ENCODE peak calls at places on chromosomes 13 and 19, in seven cellular contexts. C is activated naive CD4-positive, alpha-beta T cell treated with anti-CD3 and anti-CD28 coated beads, Interleukin-2, amount 10 ng/mL, durations not matched to agents 7 days and 5 days; F is lung; I is uterus; W is effector memory CD8-positive, alpha-beta T cell; O is AG09309; S is endothelial cell. E is an unnamed sample.

GRCh38 chr19:47309608-47310007 is at the start of gene C5AR1:
- DNase-seq in C (no peak), F (peak; percentile 45), I (no peak), W (no peak), O (no peak), S (no peak), E (no peak)

GRCh38 chr19:8335343-8336071 is 7.6 kb downstream of the KANK3 start:
- DNase-seq in C (peak; percentile 56), F (no peak), I (no peak), W (no peak), O (no peak), S (no peak), E (no peak)

GRCh38 chr19:51546650-51547396 is 15.4 kb upstream of the SIGLEC6 start:
- DNase-seq in C (no peak), F (no peak), I (no peak), W (no peak), O (peak; percentile 10), S (peak; percentile 54), E (no peak)

GRCh38 chr13:51942189-51942588 is 69.1 kb downstream of the ATP7B start:
- DNase-seq in C (peak; percentile 71), F (no peak), I (no peak), W (no peak), O (no peak), S (no peak), E (no peak)

GRCh38 chr19:48674921-48675824 is 2.4 kb upstream of the NTN5 start:
- DNase-seq in C (peak; percentile 86), F (peak; percentile 79), I (peak; percentile 83), W (peak; percentile 75), O (no peak), S (peak; percentile 80), E (peak; percentile 90)

GRCh38 chr13:39037410-39037879 is 444 bp downstream of the PROSER1 start:
- DNase-seq in C (no peak), F (peak; percentile 54), I (no peak), W (no peak), O (no peak), S (no peak), E (no peak)

GRCh38 chr13:114112231-114112825 is 20.1 kb downstream of the RASA3 start:
- DNase-seq in C (no peak), F (no peak), I (peak; percentile 10), W (no peak), O (no peak), S (no peak), E (no peak)

GRCh38 chr19:45613926-45614725 is 12.1 kb upstream of the GPR4 start:
- DNase-seq in C (peak; percentile 33), F (no peak), I (no peak), W (no peak), O (peak; percentile 85), S (no peak), E (no peak)

GRCh38 chr13:112213467-112214245 is 146.7 kb downstream of the SOX1 start:
- DNase-seq in C (no peak), F (peak; percentile 43), I (no peak), W (no peak), O (no peak), S (no peak), E (no peak)

GRCh38 chr13:90375851-90376250 is 971.6 kb upstream of the MIR17HG start:
- DNase-seq in C (no peak), F (no peak), I (no peak), W (no peak), O (no peak), S (no peak), E (no peak)

GRCh38 chr19:4362038-4362828 is 18.9 kb downstream of the MPND start:
- DNase-seq in C (no peak), F (no peak), I (no peak), W (no peak), O (no peak), S (no peak), E (no peak)

GRCh38 chr19:39119830-39120229 is 5.8 kb upstream of the PAK4 start:
- DNase-seq in C (no peak), F (no peak), I (no peak), W (no peak), O (no peak), S (no peak), E (no peak)

GRCh38 chr13:38908574-38908973 is 82.1 kb downstream of the STOML3 start:
- DNase-seq in C (no peak), F (no peak), I (no peak), W (no peak), O (no peak), S (no peak), E (no peak)

GRCh38 chr13:44537238-44537637 is 38.9 kb downstream of the TSC22D1 start:
- DNase-seq in C (no peak), F (no peak), I (no peak), W (no peak), O (no peak), S (no peak), E (no peak)

GRCh38 chr13:27104606-27105005 is 67.0 kb downstream of the USP12 start:
- DNase-seq in C (no peak), F (no peak), I (no peak), W (no peak), O (no peak), S (no peak), E (no peak)

GRCh38 chr19:46082728-46083050 is 41.8 kb downstream of the IGFL3 start:
- DNase-seq in C (no peak), F (no peak), I (no peak), W (no peak), O (no peak), S (no peak), E (no peak)

GRCh38 chr13:67299072-67299635 is 69.0 kb upstream of the PCDH9 start:
- DNase-seq in C (no peak), F (no peak), I (no peak), W (no peak), O (peak; percentile 18), S (no peak), E (no peak)

GRCh38 chr19:50943074-50943828 is 9.6 kb downstream of the KLK5 start:
- DNase-seq in C (no peak), F (no peak), I (no peak), W (no peak), O (no peak), S (no peak), E (no peak)

GRCh38 chr13:68696907-68697306 is 1410.7 kb upstream of the ATXN8OS start:
- DNase-seq in C (no peak), F (no peak), I (no peak), W (no peak), O (no peak), S (no peak), E (no peak)

GRCh38 chr13:87089391-87089790 is 581.8 kb upstream of the SLITRK5 start:
- DNase-seq in C (no peak), F (no peak), I (no peak), W (no peak), O (peak; percentile 0), S (no peak), E (no peak)

GRCh38 chr13:44746690-44747089 is 170.6 kb upstream of the TSC22D1 start:
- DNase-seq in C (no peak), F (no peak), I (no peak), W (no peak), O (no peak), S (no peak), E (no peak)

GRCh38 chr13:81395368-81395767 is 1054.4 kb upstream of the SPRY2 start:
- DNase-seq in C (no peak), F (no peak), I (no peak), W (no peak), O (no peak), S (no peak), E (peak; percentile 88)

GRCh38 chr13:74039667-74040066 is 94.5 kb downstream of the KLF12 start:
- DNase-seq in C (no peak), F (no peak), I (no peak), W (no peak), O (no peak), S (no peak), E (no peak)

GRCh38 chr13:94967183-94968039 is 255.1 kb upstream of the SOX21 start:
- DNase-seq in C (no peak), F (no peak), I (no peak), W (no peak), O (no peak), S (peak; percentile 52), E (peak; percentile 40)

GRCh38 chr19:4097501-4097900 is 26.4 kb downstream of the MAP2K2 start:
- DNase-seq in C (no peak), F (no peak), I (peak; percentile 52), W (no peak), O (no peak), S (no peak), E (no peak)

GRCh38 chr13:79226250-79226649 is 179.8 kb downstream of the RBM26 start:
- DNase-seq in C (no peak), F (no peak), I (no peak), W (no peak), O (no peak), S (no peak), E (no peak)

GRCh38 chr13:43977911-43978310 is 98.2 kb downstream of the LACC1 start:
- DNase-seq in C (no peak), F (no peak), I (no peak), W (no peak), O (no peak), S (no peak), E (no peak)

GRCh38 chr13:29917573-29918091 is 67.2 kb upstream of the UBL3 start:
- DNase-seq in C (no peak), F (no peak), I (no peak), W (no peak), O (no peak), S (no peak), E (no peak)

GRCh38 chr19:51181913-51182419 is 39.9 kb downstream of the SIGLEC7 start:
- DNase-seq in C (no peak), F (no peak), I (no peak), W (no peak), O (no peak), S (no peak), E (no peak)

E was measured in BE2C.